ENCODE peak calls at places on chromosomes 7 and 10, in five cellular contexts. One of them, this sample, is unnamed.

GRCh38 chr7:81331061-81332018 is 412.5 kb upstream of the SEMA3C start:
- DNase-seq in H1: no peak
- DNase-seq in K562: no peak
- DNase-seq in GM12878: no peak
- DNase-seq in HepG2: no peak
- DNase-seq in this sample: no peak

GRCh38 chr7:66921396-66921917 is 432 bp downstream of the TMEM248 start:
- DNase-seq in H1: no peak
- DNase-seq in K562: no peak
- DNase-seq in GM12878: no peak
- DNase-seq in HepG2: no peak
- DNase-seq in this sample: peak

GRCh38 chr10:32971536-32972091 is 13.6 kb upstream of the ITGB1 start:
- DNase-seq in H1: no peak
- DNase-seq in K562: peak
- DNase-seq in GM12878: no peak
- DNase-seq in HepG2: peak
- DNase-seq in this sample: peak

GRCh38 chr10:75726522-75727493 is 295.4 kb downstream of the LRMDA start:
- DNase-seq in H1: no peak
- DNase-seq in K562: no peak
- DNase-seq in GM12878: no peak
- DNase-seq in HepG2: no peak
- DNase-seq in this sample: no peak

GRCh38 chr7:44995555-44996493 is 4.2 kb upstream of the CCM2 start:
- DNase-seq in H1: no peak
- DNase-seq in K562: no peak
- DNase-seq in GM12878: peak
- DNase-seq in HepG2: no peak
- DNase-seq in this sample: no peak

GRCh38 chr7:18505870-18506460 is 10.4 kb downstream of the HDAC9 start:
- DNase-seq in H1: no peak
- DNase-seq in K562: no peak
- DNase-seq in GM12878: no peak
- DNase-seq in HepG2: no peak
- DNase-seq in this sample: no peak

GRCh38 chr10:94546058-94546595 is 539 bp downstream of the HELLS start:
- DNase-seq in H1: no peak
- DNase-seq in K562: peak
- DNase-seq in GM12878: no peak
- DNase-seq in HepG2: peak
- DNase-seq in this sample: peak

GRCh38 chr7:81173766-81174281 is 255.0 kb upstream of the SEMA3C start:
- DNase-seq in H1: no peak
- DNase-seq in K562: no peak
- DNase-seq in GM12878: no peak
- DNase-seq in HepG2: no peak
- DNase-seq in this sample: peak

GRCh38 chr10:118107541-118107940 is 60.8 kb upstream of the RAB11FIP2 start:
- DNase-seq in H1: no peak
- DNase-seq in K562: no peak
- DNase-seq in GM12878: no peak
- DNase-seq in HepG2: no peak
- DNase-seq in this sample: no peak

GRCh38 chr10:63929826-63930467 is 408.7 kb downstream of the REEP3 start:
- DNase-seq in H1: no peak
- DNase-seq in K562: no peak
- DNase-seq in GM12878: no peak
- DNase-seq in HepG2: no peak
- DNase-seq in this sample: no peak

GRCh38 chr10:80277567-80278250 is 11.7 kb downstream of the MAT1A start:
- DNase-seq in H1: no peak
- DNase-seq in K562: peak
- DNase-seq in GM12878: no peak
- DNase-seq in HepG2: no peak
- DNase-seq in this sample: no peak

GRCh38 chr7:72099784-72100183 is 312.4 kb downstream of the CALN1 start:
- DNase-seq in H1: no peak
- DNase-seq in K562: no peak
- DNase-seq in GM12878: no peak
- DNase-seq in HepG2: no peak
- DNase-seq in this sample: no peak

GRCh38 chr7:105590793-105591192 is 9.5 kb upstream of the EFCAB10 start:
- DNase-seq in H1: no peak
- DNase-seq in K562: no peak
- DNase-seq in GM12878: no peak
- DNase-seq in HepG2: no peak
- DNase-seq in this sample: no peak

GRCh38 chr10:131609176-131609575 is 291.6 kb upstream of the PPP2R2D start:
- DNase-seq in H1: no peak
- DNase-seq in K562: no peak
- DNase-seq in GM12878: no peak
- DNase-seq in HepG2: no peak
- DNase-seq in this sample: no peak

GRCh38 chr10:68208424-68209042 is 23.4 kb downstream of the ATOH7 start:
- DNase-seq in H1: peak
- DNase-seq in K562: peak
- DNase-seq in GM12878: peak
- DNase-seq in HepG2: peak
- DNase-seq in this sample: peak

GRCh38 chr10:43410345-43410744 is 1.4 kb upstream of the HNRNPF start:
- DNase-seq in H1: no peak
- DNase-seq in K562: no peak
- DNase-seq in GM12878: no peak
- DNase-seq in HepG2: no peak
- DNase-seq in this sample: no peak

GRCh38 chr7:36309301-36309700 is 80.4 kb upstream of the ANLN start:
- DNase-seq in H1: no peak
- DNase-seq in K562: no peak
- DNase-seq in GM12878: no peak
- DNase-seq in HepG2: no peak
- DNase-seq in this sample: no peak

GRCh38 chr7:44105832-44106231 is 1.7 kb downstream of the AEBP1 start:
- DNase-seq in H1: no peak
- DNase-seq in K562: no peak
- DNase-seq in GM12878: no peak
- DNase-seq in HepG2: no peak
- DNase-seq in this sample: no peak

GRCh38 chr10:10320981-10321380 is 696.7 kb upstream of the CELF2 start:
- DNase-seq in H1: no peak
- DNase-seq in K562: no peak
- DNase-seq in GM12878: no peak
- DNase-seq in HepG2: no peak
- DNase-seq in this sample: no peak

GRCh38 chr7:104039363-104039762 is 49.9 kb upstream of the RELN start:
- DNase-seq in H1: no peak
- DNase-seq in K562: peak
- DNase-seq in GM12878: no peak
- DNase-seq in HepG2: no peak
- DNase-seq in this sample: no peak

GRCh38 chr10:71835671-71836593 is 15.1 kb downstream of the PSAP start:
- DNase-seq in H1: no peak
- DNase-seq in K562: no peak
- DNase-seq in GM12878: peak
- DNase-seq in HepG2: peak
- DNase-seq in this sample: no peak

GRCh38 chr7:8151161-8151560 is 110.8 kb downstream of the ICA1 start:
- DNase-seq in H1: no peak
- DNase-seq in K562: no peak
- DNase-seq in GM12878: no peak
- DNase-seq in HepG2: no peak
- DNase-seq in this sample: no peak

GRCh38 chr10:16646474-16647059 is 124.9 kb upstream of the C1QL3 start:
- DNase-seq in H1: no peak
- DNase-seq in K562: no peak
- DNase-seq in GM12878: peak
- DNase-seq in HepG2: no peak
- DNase-seq in this sample: no peak

GRCh38 chr7:70588610-70589009 is 543.3 kb upstream of the GALNT17 start:
- DNase-seq in H1: no peak
- DNase-seq in K562: no peak
- DNase-seq in GM12878: no peak
- DNase-seq in HepG2: no peak
- DNase-seq in this sample: no peak

GRCh38 chr10:126777726-126778125 is 107.2 kb upstream of the C10orf90 start:
- DNase-seq in H1: no peak
- DNase-seq in K562: no peak
- DNase-seq in GM12878: no peak
- DNase-seq in HepG2: no peak
- DNase-seq in this sample: no peak

GRCh38 chr10:3805791-3806381 is 20.9 kb upstream of the KLF6 start:
- DNase-seq in H1: no peak
- DNase-seq in K562: peak
- DNase-seq in GM12878: no peak
- DNase-seq in HepG2: no peak
- DNase-seq in this sample: no peak

GRCh38 chr10:122257041-122257440 is 14.1 kb upstream of the BTBD16 start:
- DNase-seq in H1: no peak
- DNase-seq in K562: no peak
- DNase-seq in GM12878: no peak
- DNase-seq in HepG2: no peak
- DNase-seq in this sample: no peak

GRCh38 chr7:41162612-41163011 is 540.3 kb downstream of the INHBA start:
- DNase-seq in H1: no peak
- DNase-seq in K562: no peak
- DNase-seq in GM12878: no peak
- DNase-seq in HepG2: no peak
- DNase-seq in this sample: no peak

GRCh38 chr10:69497611-69498390 is 46.5 kb downstream of the TSPAN15 start:
- DNase-seq in H1: no peak
- DNase-seq in K562: no peak
- DNase-seq in GM12878: no peak
- DNase-seq in HepG2: no peak
- DNase-seq in this sample: no peak

GRCh38 chr10:19588608-19589007 is 227.6 kb upstream of the PLXDC2 start:
- DNase-seq in H1: no peak
- DNase-seq in K562: no peak
- DNase-seq in GM12878: no peak
- DNase-seq in HepG2: no peak
- DNase-seq in this sample: no peak

GRCh38 chr7:32511791-32512190 is 16.5 kb downstream of the AVL9 start:
- DNase-seq in H1: no peak
- DNase-seq in K562: no peak
- DNase-seq in GM12878: no peak
- DNase-seq in HepG2: no peak
- DNase-seq in this sample: no peak
- TF ChIP-seq KDM1A in H1: no peak
- TF ChIP-seq KDM1A in K562: no peak
- TF ChIP-seq KDM1A in GM12878: no peak
- TF ChIP-seq KDM1A in HepG2: no peak
- TF ChIP-seq KDM1A in this sample: no peak

DNA sequence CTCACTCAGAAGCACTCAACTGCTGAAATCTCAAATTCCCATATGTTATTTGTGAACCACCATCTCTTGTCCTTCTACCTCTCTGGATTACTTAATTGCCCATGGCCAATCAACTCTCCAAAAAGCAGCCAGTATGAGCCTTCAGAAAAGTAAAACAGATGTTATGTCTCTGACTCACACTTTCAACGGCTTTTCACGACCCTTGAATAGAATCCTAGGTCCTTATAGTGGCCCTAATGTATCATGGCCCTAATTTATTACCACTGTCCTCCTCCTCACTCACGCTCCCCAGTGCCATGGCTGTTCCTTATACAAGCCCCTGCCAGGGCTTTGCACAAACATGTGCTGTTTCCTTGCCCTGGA is 20.0 kb downstream of the ZNF438 start:
- DNase-seq in H1: no peak
- DNase-seq in K562: no peak
- DNase-seq in GM12878: no peak
- DNase-seq in HepG2: no peak
- DNase-seq in this sample: no peak
- TF ChIP-seq KDM1A in H1: no peak
- TF ChIP-seq KDM1A in K562: no peak
- TF ChIP-seq KDM1A in GM12878: no peak
- TF ChIP-seq KDM1A in HepG2: no peak
- TF ChIP-seq KDM1A in this sample: no peak

GRCh38 chr7:107690611-107691010 is 30.0 kb downstream of the SLC26A4 start:
- DNase-seq in H1: no peak
- DNase-seq in K562: peak
- DNase-seq in GM12878: no peak
- DNase-seq in HepG2: no peak
- DNase-seq in this sample: no peak

GRCh38 chr7:107692501-107692900 is 31.9 kb downstream of the SLC26A4 start:
- DNase-seq in H1: no peak
- DNase-seq in K562: no peak
- DNase-seq in GM12878: no peak
- DNase-seq in HepG2: no peak
- DNase-seq in this sample: no peak

GRCh38 chr7:107693396-107693795 is 32.8 kb downstream of the SLC26A4 start:
- DNase-seq in H1: no peak
- DNase-seq in K562: no peak
- DNase-seq in GM12878: no peak
- DNase-seq in HepG2: no peak
- DNase-seq in this sample: no peak

GRCh38 chr7:107690084-107690483 is 29.5 kb downstream of the SLC26A4 start:
- DNase-seq in H1: no peak
- DNase-seq in K562: no peak
- DNase-seq in GM12878: no peak
- DNase-seq in HepG2: no peak
- DNase-seq in this sample: no peak

GRCh38 chr7:107691713-107692112 is 31.1 kb downstream of the SLC26A4 start:
- DNase-seq in H1: no peak
- DNase-seq in K562: no peak
- DNase-seq in GM12878: no peak
- DNase-seq in HepG2: no peak
- DNase-seq in this sample: no peak
- TF ChIP-seq KDM1A in H1: no peak
- TF ChIP-seq KDM1A in K562: no peak
- TF ChIP-seq KDM1A in GM12878: no peak
- TF ChIP-seq KDM1A in HepG2: no peak
- TF ChIP-seq KDM1A in this sample: no peak

DNA sequence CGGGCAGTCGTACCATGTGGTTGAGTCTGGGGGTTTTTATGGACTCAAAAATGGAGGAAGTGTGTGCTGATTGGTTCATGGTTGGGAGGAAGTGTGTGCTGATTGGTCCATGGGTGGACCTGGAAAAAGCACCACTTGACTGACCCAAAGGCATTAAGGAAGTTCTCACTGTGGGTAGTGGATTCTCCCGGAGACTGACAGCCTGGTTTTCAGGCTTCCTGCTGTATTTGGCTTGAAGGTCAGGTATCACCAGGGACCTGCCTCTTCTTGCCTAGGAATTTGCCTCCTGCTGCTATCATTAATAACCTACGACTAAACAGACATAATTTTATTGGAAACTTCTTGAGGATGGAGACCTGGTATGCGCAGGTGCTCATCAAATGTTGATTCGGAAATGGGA is 268.8 kb upstream of the LRGUK start:
- DNase-seq in H1: no peak
- DNase-seq in K562: no peak
- DNase-seq in GM12878: no peak
- DNase-seq in HepG2: no peak
- DNase-seq in this sample: no peak
- TF ChIP-seq KDM1A in H1: no peak
- TF ChIP-seq KDM1A in K562: no peak
- TF ChIP-seq KDM1A in GM12878: no peak
- TF ChIP-seq KDM1A in HepG2: no peak
- TF ChIP-seq KDM1A in this sample: no peak

GRCh38 chr7:716636-717035 is 9.9 kb upstream of the DNAAF5 start:
- DNase-seq in H1: no peak
- DNase-seq in K562: no peak
- DNase-seq in GM12878: no peak
- DNase-seq in HepG2: no peak
- DNase-seq in this sample: no peak
- TF ChIP-seq KDM1A in H1: no peak
- TF ChIP-seq KDM1A in K562: no peak
- TF ChIP-seq KDM1A in GM12878: no peak
- TF ChIP-seq KDM1A in HepG2: no peak
- TF ChIP-seq KDM1A in this sample: no peak

This sample was measured in A549.